ENCODE peak calls at places on chromosome 17, in nine cellular contexts. Z is pancreas, B is mammary epithelial cell, A is glutamatergic neuron, J is AG04449, X is HFFc6, C is HFF-Myc, S is fibroblast of mammary gland, Q is transverse colon. G is an unnamed sample.

GRCh38 chr17:66661411-66661843 is 173.5 kb upstream of the CACNG5 start:
- DNase-seq in Z (no peak), B (peak), A (no peak), J (no peak), X (peak), C (no peak), S (peak), Q (no peak), G (no peak)

GRCh38 chr17:10702574-10702973 is 5.2 kb downstream of the ADPRM start:
- DNase-seq in Z (no peak), B (no peak), A (no peak), J (no peak), X (peak), C (peak), S (peak), Q (no peak), G (no peak)

GRCh38 chr17:50129303-50129945 is 536 bp downstream of the SAMD14 start:
- DNase-seq in Z (no peak), B (no peak), A (peak), J (no peak), X (peak), C (no peak), S (no peak), Q (no peak), G (peak)

GRCh38 chr17:31581022-31581483 is 189.6 kb downstream of the RAB11FIP4 start:
- DNase-seq in Z (peak), B (peak), A (no peak), J (no peak), X (peak), C (no peak), S (peak), Q (peak), G (no peak)

GRCh38 chr17:29407856-29408255 is 17.7 kb downstream of the TAOK1 start:
- DNase-seq in Z (no peak), B (no peak), A (no peak), J (no peak), X (no peak), C (no peak), S (peak), Q (no peak), G (no peak)

GRCh38 chr17:59620518-59621259 is 994 bp downstream of the CLTC start:
- DNase-seq in Z (peak), B (peak), A (peak), J (no peak), X (peak), C (no peak), S (no peak), Q (peak), G (peak)

GRCh38 chr17:8079291-8080207 is 8.0 kb downstream of the ALOX12B start:
- DNase-seq in Z (peak), B (peak), A (peak), J (no peak), X (no peak), C (no peak), S (peak), Q (peak), G (peak)

GRCh38 chr17:72244494-72244893 is 123.7 kb downstream of the SOX9 start:
- DNase-seq in Z (no peak), B (no peak), A (no peak), J (no peak), X (no peak), C (no peak), S (peak), Q (no peak), G (no peak)

GRCh38 chr17:9408381-9408780 is 167.2 kb downstream of the STX8 start:
- DNase-seq in Z (no peak), B (peak), A (no peak), J (no peak), X (peak), C (no peak), S (peak), Q (no peak), G (no peak)

GRCh38 chr17:59829217-59830006 is 63.3 kb downstream of the TUBD1 start:
- DNase-seq in Z (no peak), B (peak), A (no peak), J (peak), X (peak), C (peak), S (peak), Q (no peak), G (no peak)

GRCh38 chr17:35545150-35545549 is 7.7 kb upstream of the SLFN12L start:
- DNase-seq in Z (no peak), B (no peak), A (no peak), J (no peak), X (no peak), C (no peak), S (no peak), Q (no peak), G (no peak)

GRCh38 chr17:63442549-63443035 is 3.5 kb downstream of the CYB561 start:
- DNase-seq in Z (no peak), B (no peak), A (peak), J (no peak), X (no peak), C (no peak), S (no peak), Q (no peak), G (no peak)

GRCh38 chr17:37856245-37856644 is 68.0 kb upstream of the TBC1D3K start:
- DNase-seq in Z (no peak), B (no peak), A (no peak), J (no peak), X (no peak), C (no peak), S (no peak), Q (no peak), G (no peak)

GRCh38 chr17:21352981-21353265 is 23.2 kb upstream of the KCNJ12 start:
- DNase-seq in Z (no peak), B (no peak), A (no peak), J (no peak), X (no peak), C (no peak), S (no peak), Q (no peak), G (no peak)

GRCh38 chr17:71975331-71975801 is 145.5 kb upstream of the SOX9 start:
- DNase-seq in Z (peak), B (peak), A (no peak), J (no peak), X (peak), C (no peak), S (peak), Q (peak), G (no peak)

GRCh38 chr17:82910041-82910481 is 70.2 kb upstream of the ZNF750 start:
- DNase-seq in Z (peak), B (no peak), A (no peak), J (no peak), X (no peak), C (no peak), S (no peak), Q (no peak), G (no peak)

GRCh38 chr17:72386619-72387237 is 265.9 kb downstream of the SOX9 start:
- DNase-seq in Z (no peak), B (no peak), A (no peak), J (no peak), X (no peak), C (no peak), S (peak), Q (no peak), G (no peak)

GRCh38 chr17:74288785-74289184 is 14.8 kb downstream of the DNAI2 start:
- DNase-seq in Z (no peak), B (peak), A (no peak), J (no peak), X (no peak), C (no peak), S (no peak), Q (no peak), G (no peak)

GRCh38 chr17:47789611-47790520 is 31.7 kb downstream of the OSBPL7 start:
- DNase-seq in Z (no peak), B (peak), A (peak), J (no peak), X (peak), C (no peak), S (peak), Q (peak), G (peak)

GRCh38 chr17:82302991-82303943 is 14.1 kb downstream of the CD7 start:
- DNase-seq in Z (no peak), B (no peak), A (peak), J (no peak), X (no peak), C (no peak), S (no peak), Q (no peak), G (no peak)

GRCh38 chr17:29241015-29241963 is 5.4 kb upstream of the CRYBA1 start:
- DNase-seq in Z (no peak), B (peak), A (no peak), J (peak), X (peak), C (peak), S (peak), Q (no peak), G (peak)

GRCh38 chr17:37818689-37819088 is 73.8 kb upstream of the HNF1B start:
- DNase-seq in Z (peak), B (peak), A (no peak), J (no peak), X (no peak), C (peak), S (peak), Q (peak), G (no peak)

GRCh38 chr17:61351745-61352407 is 47.8 kb upstream of the TBX2 start:
- DNase-seq in Z (no peak), B (no peak), A (no peak), J (no peak), X (no peak), C (no peak), S (no peak), Q (no peak), G (no peak)

GRCh38 chr17:32627233-32628008 is 140.6 kb downstream of the CDK5R1 start:
- DNase-seq in Z (no peak), B (no peak), A (peak), J (no peak), X (peak), C (no peak), S (peak), Q (no peak), G (peak)

GRCh38 chr17:10063730-10064221 is 134.6 kb downstream of the GAS7 start:
- DNase-seq in Z (peak), B (no peak), A (no peak), J (no peak), X (no peak), C (no peak), S (no peak), Q (peak), G (no peak)

GRCh38 chr17:73290399-73291259 is 21.2 kb downstream of the CDC42EP4 start:
- DNase-seq in Z (no peak), B (no peak), A (no peak), J (no peak), X (no peak), C (no peak), S (no peak), Q (no peak), G (no peak)

GRCh38 chr17:31404028-31404949 is 12.8 kb downstream of the RAB11FIP4 start:
- DNase-seq in Z (no peak), B (peak), A (no peak), J (no peak), X (no peak), C (no peak), S (no peak), Q (no peak), G (no peak)

GRCh38 chr17:4340914-4341615 is 25.4 kb downstream of the UBE2G1 start:
- DNase-seq in Z (no peak), B (no peak), A (no peak), J (no peak), X (peak), C (no peak), S (peak), Q (no peak), G (no peak)

GRCh38 chr17:72022328-72022727 is 98.5 kb upstream of the SOX9 start:
- DNase-seq in Z (no peak), B (no peak), A (no peak), J (no peak), X (no peak), C (no peak), S (no peak), Q (no peak), G (no peak)

GRCh38 chr17:66829386-66829864 is 5.5 kb upstream of the CACNG5 start:
- DNase-seq in Z (peak), B (peak), A (no peak), J (no peak), X (peak), C (peak), S (peak), Q (peak), G (peak)

GRCh38 chr17:3712811-3713463 is 10.8 kb upstream of the HASPIN start:
- DNase-seq in Z (no peak), B (no peak), A (no peak), J (no peak), X (no peak), C (no peak), S (no peak), Q (no peak), G (no peak)

GRCh38 chr17:17765921-17766320 is 70.9 kb downstream of the SREBF1 start:
- DNase-seq in Z (no peak), B (no peak), A (no peak), J (no peak), X (no peak), C (no peak), S (no peak), Q (no peak), G (no peak)
- TF ChIP-seq CTCF in Z (no peak), B (no peak), A (no peak), J (no peak), X (no peak), C (no peak), S (no peak), Q (no peak), G (no peak)

DNA sequence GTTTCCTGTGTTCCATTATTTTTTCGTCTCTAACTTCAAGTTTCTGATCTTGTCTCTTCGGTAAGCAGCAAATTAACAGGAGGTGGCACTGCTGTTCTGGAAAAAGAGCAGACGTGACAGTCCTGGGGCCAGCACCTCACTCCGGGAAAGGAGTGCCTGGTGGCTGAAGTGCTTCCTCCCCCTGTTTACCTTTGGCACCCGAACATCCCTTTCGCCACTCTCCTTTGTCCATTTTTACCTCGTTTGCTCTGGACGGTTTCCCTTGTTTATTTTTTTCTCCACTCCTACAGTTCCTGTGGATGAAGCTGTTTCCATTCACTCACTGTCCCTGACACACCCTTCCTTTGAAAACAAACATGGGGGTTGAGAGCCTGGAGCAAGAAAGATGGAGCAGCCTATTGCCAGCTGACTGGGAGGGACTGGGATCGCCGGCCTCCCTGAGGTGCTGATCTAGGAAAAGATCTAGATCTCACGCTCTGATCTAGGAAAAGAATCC is 12.6 kb downstream of the SAP30BP start:
- DNase-seq in Z (no peak), B (peak), A (no peak), J (no peak), X (peak), C (no peak), S (no peak), Q (peak), G (no peak)
- TF ChIP-seq CTCF in Z (no peak), B (peak), A (no peak), J (no peak), X (peak), C (peak), S (no peak), Q (no peak), G (no peak)

DNA sequence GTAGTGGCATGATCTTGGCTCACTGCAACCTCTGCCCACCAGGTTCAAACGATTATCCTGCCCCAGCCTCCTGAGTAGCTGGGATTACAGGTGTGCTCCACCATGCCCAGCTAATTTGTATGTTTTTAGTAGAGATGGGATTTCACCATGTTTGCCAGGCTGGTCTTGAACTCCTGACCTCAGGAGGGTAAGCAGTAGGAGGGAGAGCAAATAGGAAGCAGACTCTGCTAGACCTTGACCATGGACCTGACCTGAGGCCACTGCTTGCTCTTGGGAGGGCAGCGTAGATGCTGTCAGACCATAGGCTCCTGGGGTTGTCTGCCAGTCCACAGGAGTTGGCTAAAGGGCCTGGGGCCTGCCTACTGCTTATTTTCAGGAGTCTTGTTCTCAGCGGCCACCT is 28.6 kb downstream of the AKAP1 start:
- DNase-seq in Z (no peak), B (no peak), A (no peak), J (no peak), X (no peak), C (no peak), S (no peak), Q (no peak), G (no peak)
- TF ChIP-seq CTCF in Z (no peak), B (no peak), A (no peak), J (no peak), X (no peak), C (no peak), S (no peak), Q (no peak), G (no peak)

DNA sequence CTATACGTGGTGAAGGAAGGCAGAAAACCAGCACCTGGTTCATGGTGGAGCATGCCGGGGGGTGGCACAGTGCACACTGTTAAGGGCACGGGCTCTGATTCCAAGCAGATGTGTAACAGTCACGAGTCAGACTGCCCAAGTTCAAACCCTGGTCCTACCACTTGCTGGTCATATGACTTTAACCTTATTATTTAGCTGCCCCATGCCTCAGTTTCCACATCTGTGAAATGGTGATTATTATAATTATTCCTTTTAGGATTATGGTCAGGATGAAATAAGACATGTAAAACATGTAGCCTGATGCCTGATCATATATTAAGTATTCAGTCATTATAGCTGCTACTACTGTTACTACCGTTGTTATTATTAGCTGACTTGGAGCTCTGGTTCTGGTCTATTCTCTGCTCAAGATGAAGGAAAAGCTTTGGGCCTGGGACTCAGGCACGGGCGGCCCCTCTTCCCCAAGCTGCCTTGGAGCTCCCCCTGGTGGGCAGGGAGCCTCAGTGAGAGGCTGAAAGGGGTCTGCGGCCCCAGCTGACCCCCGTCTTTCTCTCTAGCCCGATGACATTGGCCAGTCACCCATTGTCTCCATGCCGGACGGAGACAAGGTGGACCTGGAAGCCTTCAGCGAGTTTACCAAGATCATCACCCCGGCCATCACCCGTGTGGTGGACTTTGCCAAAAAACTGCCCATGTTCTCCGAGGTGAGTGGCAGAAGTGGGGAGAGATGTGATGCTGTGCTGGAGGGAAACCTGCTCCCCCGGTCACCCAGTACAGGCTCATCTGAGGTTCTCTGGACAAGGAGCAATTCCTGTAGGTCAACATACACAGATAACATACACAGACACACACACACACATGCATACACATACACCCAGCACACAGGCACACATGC is 14.0 kb downstream of the NR1D1 start:
- DNase-seq in Z (no peak), B (no peak), A (peak), J (no peak), X (no peak), C (no peak), S (no peak), Q (peak), G (peak)
- TF ChIP-seq CTCF in Z (peak), B (peak), A (peak), J (peak), X (peak), C (peak), S (peak), Q (peak), G (peak)

GRCh38 chr17:17848311-17848710 is 11.5 kb upstream of the SREBF1 start:
- DNase-seq in Z (no peak), B (no peak), A (no peak), J (no peak), X (no peak), C (no peak), S (no peak), Q (no peak), G (no peak)

GRCh38 chr17:17849147-17849820 is 12.5 kb upstream of the SREBF1 start:
- DNase-seq in Z (peak), B (no peak), A (no peak), J (no peak), X (peak), C (no peak), S (peak), Q (peak), G (no peak)

GRCh38 chr17:17851603-17852002 is 14.8 kb upstream of the SREBF1 start:
- DNase-seq in Z (no peak), B (no peak), A (no peak), J (no peak), X (no peak), C (no peak), S (no peak), Q (no peak), G (no peak)

GRCh38 chr17:17851101-17851500 is 14.3 kb upstream of the SREBF1 start:
- DNase-seq in Z (no peak), B (no peak), A (no peak), J (no peak), X (no peak), C (no peak), S (no peak), Q (no peak), G (no peak)

DNA sequence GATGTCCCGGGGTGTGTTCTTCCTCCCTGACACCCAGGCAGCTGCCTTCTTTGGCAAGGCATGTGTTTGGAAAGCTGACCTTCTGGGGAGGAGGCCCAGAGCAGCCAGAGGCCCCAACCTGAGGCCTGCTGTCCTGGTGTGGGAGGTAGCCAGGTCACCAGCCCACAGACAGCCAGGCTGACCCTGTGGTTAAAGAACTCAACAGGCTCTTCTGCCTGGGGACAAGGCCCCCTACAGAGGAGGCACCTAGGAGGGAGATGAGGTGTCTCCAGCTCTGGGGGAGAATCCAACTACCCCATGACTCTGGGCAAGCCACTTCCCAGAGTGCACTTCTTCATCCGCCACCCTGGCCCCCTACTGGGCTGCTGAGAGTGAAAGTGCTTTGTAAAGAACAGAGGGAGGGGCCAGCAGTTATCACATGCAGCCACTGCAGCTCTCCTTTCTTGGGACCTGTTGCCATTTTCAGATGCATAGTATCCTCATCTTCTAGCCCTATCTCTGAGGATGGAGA is 13.1 kb upstream of the SREBF1 start:
- DNase-seq in Z (no peak), B (no peak), A (no peak), J (no peak), X (no peak), C (no peak), S (peak), Q (peak), G (peak)
- TF ChIP-seq CTCF in Z (no peak), B (no peak), A (peak), J (peak), X (peak), C (peak), S (peak), Q (no peak), G (peak)

G was measured in neural crest cell.